ENCODE peak calls at places on chromosomes 3 and 15, in nine cellular contexts. E is right atrium auricular region, O is AG08395, T is mucosa of descending colon, A is suprapubic skin, Q is left kidney, Z is ELR, U is NCI-H1105, S is RPMI7951. I is an unnamed sample.
A peak's percentile ranks its signal among the peaks of the same experiment; 100 is the strongest.

GRCh38 chr3:58998476-58999117 is 51.2 kb downstream of the CFAP20DC start:
- DNase-seq in Q (no peak), S (peak; percentile 96), Z (peak; percentile 98), E (no peak), U (no peak), A (no peak), T (no peak), O (peak; percentile 93), I (no peak)

GRCh38 chr3:172294238-172294806 is 153.9 kb downstream of the GHSR start:
- DNase-seq in S (no peak), U (no peak), A (no peak), O (no peak), E (no peak), Z (no peak), Q (no peak), T (no peak), I (no peak)

GRCh38 chr3:134640872-134641470 is 9.9 kb downstream of the KY start:
- DNase-seq in O (peak; percentile 60), S (peak; percentile 31), U (no peak), A (no peak), Z (peak; percentile 53), E (peak; percentile 36), T (peak; percentile 58), Q (peak; percentile 69), I (no peak)

GRCh38 chr15:50883903-50884302 is 24.6 kb upstream of the AP4E1 start:
- DNase-seq in Z (peak; percentile 85), S (peak; percentile 78), O (peak; percentile 31), Q (no peak), U (no peak), E (no peak), A (no peak), T (no peak), I (no peak)

GRCh38 chr3:88150771-88151170 is 1.0 kb downstream of the C3orf38 start:
- DNase-seq in S (no peak), Q (peak; percentile 16), E (no peak), T (no peak), Z (no peak), U (no peak), O (no peak), A (no peak), I (no peak)

GRCh38 chr3:170632780-170633179 is 46.9 kb upstream of the SLC7A14 start:
- DNase-seq in E (no peak), O (peak; percentile 26), Z (no peak), Q (no peak), S (peak; percentile 81), A (no peak), U (no peak), T (no peak), I (no peak)

GRCh38 chr3:126126292-126126691 is 42.4 kb upstream of the SLC41A3 start:
- DNase-seq in U (no peak), E (no peak), A (peak; percentile 28), T (no peak), O (no peak), S (no peak), Z (no peak), Q (no peak), I (peak; percentile 0)

GRCh38 chr15:48385031-48385430 is 53.8 kb downstream of the DUT start:
- DNase-seq in Z (no peak), O (peak; percentile 48), E (no peak), Q (peak; percentile 25), T (no peak), S (no peak), A (no peak), U (no peak), I (no peak)

GRCh38 chr3:5438011-5438355 is 250.5 kb downstream of the EDEM1 start:
- DNase-seq in U (no peak), A (no peak), Q (no peak), E (no peak), Z (no peak), T (no peak), S (no peak), O (no peak), I (no peak)

GRCh38 chr15:77186518-77187095 is 115.7 kb upstream of the TSPAN3 start:
- DNase-seq in E (no peak), U (no peak), O (no peak), Q (peak; percentile 45), T (no peak), A (no peak), S (peak; percentile 34), Z (peak; percentile 30), I (peak; percentile 20)

GRCh38 chr3:24259901-24260512 is 234.6 kb downstream of the THRB start:
- DNase-seq in A (no peak), U (no peak), E (no peak), T (no peak), Z (peak; percentile 33), S (peak; percentile 51), Q (no peak), O (peak; percentile 19), I (peak; percentile 59)

GRCh38 chr3:14137004-14137403 is 12.2 kb downstream of the TMEM43 start:
- DNase-seq in E (no peak), T (peak; percentile 64), U (no peak), Q (no peak), A (no peak), O (no peak), S (peak; percentile 76), Z (no peak), I (no peak)

I was measured in body of pancreas.